ENCODE peak calls at places on chromosomes 16 and 17, in eight cellular contexts. K is A549; N is IMR-90; L is uterus; X is thoracic aorta; J is CD8-positive, alpha-beta T cell; Y is ovary; V is left lung. D is an unnamed sample. For H3K4me1, the result is how much of the 10 kb centered on the place peaks cover.

GRCh38 chr17:82613283-82614094 is 34.8 kb downstream of the WDR45B start:
- DNase-seq in K (no peak), N (no peak), L (no peak), X (no peak), J (no peak), Y (no peak), V (no peak), D (peak)

GRCh38 chr16:14427371-14427948 is 202.6 kb downstream of the PARN start:
- DNase-seq in K (peak), N (peak), L (no peak), X (no peak), J (no peak), Y (no peak), V (no peak), D (no peak)

GRCh38 chr16:81521141-81521626 is 76.6 kb downstream of the CMIP start:
- DNase-seq in K (no peak), N (no peak), L (no peak), X (no peak), J (peak), Y (no peak), V (no peak), D (peak)

GRCh38 chr16:68272501-68273209 is 8.3 kb downstream of the SLC7A6 start:
- DNase-seq in K (no peak), N (no peak), L (no peak), X (no peak), J (peak), Y (no peak), V (no peak), D (peak)

GRCh38 chr16:64981568-64982281 is 140.1 kb downstream of the CDH11 start:
- DNase-seq in K (no peak), N (no peak), L (no peak), X (no peak), J (no peak), Y (peak), V (no peak), D (no peak)

GRCh38 chr17:44363613-44364159 is at the start of gene FAM171A2:
- DNase-seq in K (peak), N (peak), L (peak), X (no peak), J (peak), Y (peak), V (no peak), D (peak)

GRCh38 chr17:56908061-56908542 is 5.7 kb downstream of the TRIM25 start:
- DNase-seq in K (peak), N (no peak), L (no peak), X (no peak), J (peak), Y (no peak), V (peak), D (peak)

GRCh38 chr17:28252436-28252835 is 66.6 kb upstream of the TMEM97 start:
- DNase-seq in K (no peak), N (peak), L (no peak), X (no peak), J (no peak), Y (no peak), V (no peak), D (no peak)

GRCh38 chr17:5557485-5557884 is 26.8 kb downstream of the NLRP1 start:
- DNase-seq in K (no peak), N (peak), L (no peak), X (no peak), J (no peak), Y (no peak), V (no peak), D (no peak)

GRCh38 chr16:10088380-10088793 is 93.8 kb downstream of the GRIN2A start:
- DNase-seq in K (no peak), N (no peak), L (peak), X (no peak), J (no peak), Y (no peak), V (no peak), D (no peak)

GRCh38 chr17:614637-615546 is 99.7 kb downstream of the VPS53 start:
- DNase-seq in K (no peak), N (peak), L (no peak), X (no peak), J (no peak), Y (no peak), V (no peak), D (no peak)

GRCh38 chr17:78862073-78863023 is 21.7 kb upstream of the USP36 start:
- DNase-seq in K (peak), N (peak), L (peak), X (peak), J (no peak), Y (peak), V (peak), D (peak)

GRCh38 chr17:70137451-70138230 is 31.7 kb upstream of the KCNJ2 start:
- DNase-seq in K (peak), N (peak), L (peak), X (peak), J (no peak), Y (peak), V (peak), D (no peak)

GRCh38 chr16:54521327-54521726 is 234.7 kb upstream of the IRX3 start:
- DNase-seq in K (no peak), N (no peak), L (no peak), X (no peak), J (no peak), Y (no peak), V (no peak), D (no peak)

GRCh38 chr17:65627892-65628622 is 66.6 kb upstream of the AXIN2 start:
- DNase-seq in K (peak), N (peak), L (peak), X (peak), J (no peak), Y (peak), V (no peak), D (no peak)

GRCh38 chr16:85569039-85569614 is 44.0 kb upstream of the GSE1 start:
- DNase-seq in K (no peak), N (no peak), L (no peak), X (no peak), J (no peak), Y (no peak), V (no peak), D (no peak)
- H3K27ac ChIP-seq in K (no peak), N (no peak), L (no peak), X (no peak), J (peak), Y (no peak), V (peak), D (peak)

DNA sequence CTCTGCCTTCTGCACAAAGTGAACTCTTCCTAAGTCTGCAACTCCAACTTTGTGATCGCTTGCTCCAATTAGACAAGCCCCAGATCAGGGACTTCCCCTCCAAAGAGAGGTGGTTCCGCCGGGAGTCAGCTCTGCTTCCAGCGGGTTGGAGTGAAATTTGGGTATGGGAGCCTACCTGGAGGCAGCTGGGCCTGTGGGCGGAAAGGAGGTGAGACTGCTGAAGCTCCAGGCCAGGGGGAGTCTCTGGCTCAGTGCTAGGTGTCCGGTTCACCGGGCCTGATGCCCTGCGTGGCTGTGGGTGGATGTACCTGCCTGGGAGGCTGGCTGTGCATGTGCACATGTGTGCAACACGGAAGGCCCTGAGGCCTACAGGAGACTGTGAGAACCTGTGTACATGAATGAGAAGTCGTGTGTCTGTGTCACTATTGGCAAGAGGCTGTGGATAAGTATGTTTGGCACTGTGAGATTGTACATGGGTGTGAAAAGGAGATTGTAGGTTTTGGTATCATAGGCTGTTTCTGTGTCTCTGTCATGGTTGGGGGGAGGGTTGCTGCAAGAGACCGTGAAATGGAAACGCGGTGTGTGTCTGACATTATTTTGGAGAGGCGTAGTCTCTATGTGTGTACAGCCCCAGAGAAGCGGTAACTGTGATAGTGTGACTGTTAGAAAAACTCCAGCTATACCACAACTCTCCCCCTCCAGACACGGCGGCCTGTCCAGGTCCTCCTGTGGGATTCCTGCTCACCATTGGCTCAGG is 4.2 kb downstream of the LHX1 start:
- DNase-seq in K (no peak), N (no peak), L (no peak), X (no peak), J (no peak), Y (no peak), V (no peak), D (no peak)
- H3K4me1 ChIP-seq in K (under half), N (under half), L (under half), X (under half), J (half or more), Y (under half), V (under half), D (under half)

GRCh38 chr16:20821682-20822081 is 15.4 kb downstream of the REXO5 start:
- DNase-seq in K (no peak), N (no peak), L (no peak), X (no peak), J (no peak), Y (no peak), V (no peak), D (no peak)
- H3K4me3 ChIP-seq in K (no peak), N (no peak), L (no peak), X (no peak), J (no peak), Y (no peak), V (no peak), D (no peak)

GRCh38 chr17:2240541-2240940 is 63.0 kb downstream of the SMG6 start:
- DNase-seq in K (no peak), N (no peak), L (no peak), X (no peak), J (no peak), Y (no peak), V (no peak), D (no peak)
- H3K27ac ChIP-seq in K (no peak), N (peak), L (peak), X (peak), J (no peak), Y (no peak), V (peak), D (peak)

GRCh38 chr17:80649200-80649644 is 104.6 kb downstream of the RPTOR start:
- DNase-seq in K (no peak), N (no peak), L (no peak), X (no peak), J (no peak), Y (no peak), V (no peak), D (no peak)

GRCh38 chr17:80650339-80650672 is 105.7 kb downstream of the RPTOR start:
- DNase-seq in K (no peak), N (no peak), L (no peak), X (no peak), J (no peak), Y (no peak), V (no peak), D (no peak)

GRCh38 chr17:80652751-80653330 is 108.2 kb downstream of the RPTOR start:
- DNase-seq in K (no peak), N (peak), L (no peak), X (no peak), J (no peak), Y (no peak), V (no peak), D (no peak)

GRCh38 chr17:80649672-80650338 is 105.2 kb downstream of the RPTOR start:
- DNase-seq in K (peak), N (peak), L (peak), X (peak), J (peak), Y (peak), V (peak), D (peak)

DNA sequence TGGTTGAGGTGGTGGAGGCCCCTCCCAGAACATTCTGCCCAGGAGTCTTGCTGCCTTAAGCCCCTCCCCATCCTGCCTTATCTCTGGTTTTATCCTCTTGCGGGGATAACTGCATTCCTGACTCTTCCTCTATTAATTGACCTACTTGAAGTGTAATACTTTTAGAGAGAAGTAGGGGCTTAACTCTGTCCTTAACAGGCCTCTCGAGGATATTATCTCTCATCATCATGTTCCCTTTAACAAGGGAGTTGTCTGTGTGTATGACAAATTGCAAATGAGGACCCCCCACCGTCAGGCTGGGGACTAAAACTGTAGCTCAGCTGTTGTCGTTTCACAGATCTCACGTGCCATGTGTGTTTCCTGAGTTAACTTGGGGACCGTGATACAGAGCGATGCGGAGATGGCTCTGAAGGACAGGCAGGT is 106.1 kb downstream of the RPTOR start:
- DNase-seq in K (no peak), N (no peak), L (no peak), X (no peak), J (no peak), Y (no peak), V (no peak), D (no peak)
- H3K4me1 ChIP-seq in K (under half), N (under half), L (under half), X (under half), J (under half), Y (under half), V (under half), D (under half)

DNA sequence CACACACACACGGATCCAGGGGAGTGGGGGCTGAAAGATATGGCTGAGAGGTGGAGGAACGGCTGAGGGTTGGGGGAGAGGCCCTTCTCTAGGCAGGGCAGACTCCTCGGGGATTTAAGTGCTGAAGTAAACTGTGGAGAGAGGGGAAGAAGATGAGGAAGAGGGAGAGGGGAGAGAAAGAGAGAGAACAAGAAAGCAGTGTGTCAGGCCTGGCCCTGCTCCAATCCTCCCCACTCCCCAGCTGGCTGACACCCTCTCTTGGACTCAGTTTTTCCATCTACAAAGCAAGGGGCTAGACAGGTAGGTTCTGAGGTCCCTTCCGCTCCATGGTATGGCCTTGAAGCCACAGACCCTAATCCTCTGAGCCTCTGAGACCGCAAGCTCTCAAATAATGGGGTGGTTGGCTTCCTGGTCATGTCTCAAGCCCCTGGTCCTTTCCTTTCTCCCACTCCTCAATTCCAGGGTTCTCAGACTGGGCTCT is 2.0 kb downstream of the VAMP2 start:
- DNase-seq in K (no peak), N (no peak), L (no peak), X (no peak), J (no peak), Y (no peak), V (no peak), D (peak)
- H3K4me3 ChIP-seq in K (no peak), N (no peak), L (no peak), X (peak), J (peak), Y (no peak), V (no peak), D (no peak)

GRCh38 chr16:50705436-50706110 is 12.2 kb downstream of the NOD2 start:
- DNase-seq in K (no peak), N (no peak), L (no peak), X (no peak), J (no peak), Y (no peak), V (no peak), D (no peak)
- H3K27ac ChIP-seq in K (no peak), N (no peak), L (no peak), X (no peak), J (no peak), Y (no peak), V (no peak), D (no peak)

GRCh38 chr17:15885770-15886169 is 59.2 kb upstream of the ADORA2B start:
- DNase-seq in K (no peak), N (peak), L (no peak), X (no peak), J (no peak), Y (no peak), V (no peak), D (no peak)

GRCh38 chr17:15882058-15882720 is 62.7 kb upstream of the ADORA2B start:
- DNase-seq in K (no peak), N (no peak), L (no peak), X (no peak), J (no peak), Y (no peak), V (no peak), D (no peak)

GRCh38 chr17:15884731-15885130 is 60.2 kb upstream of the ADORA2B start:
- DNase-seq in K (no peak), N (peak), L (no peak), X (no peak), J (no peak), Y (no peak), V (no peak), D (no peak)

GRCh38 chr17:15883617-15884111 is 61.3 kb upstream of the ADORA2B start:
- DNase-seq in K (peak), N (peak), L (no peak), X (no peak), J (no peak), Y (no peak), V (no peak), D (no peak)

GRCh38 chr17:15882777-15883176 is 62.2 kb upstream of the ADORA2B start:
- DNase-seq in K (no peak), N (no peak), L (no peak), X (no peak), J (no peak), Y (no peak), V (no peak), D (no peak)
- H3K4me1 ChIP-seq in K (under half), N (under half), L (under half), X (under half), J (under half), Y (under half), V (under half), D (under half)

GRCh38 chr17:67401598-67402504 is 24.8 kb downstream of the PITPNC1 start:
- DNase-seq in K (no peak), N (no peak), L (no peak), X (no peak), J (no peak), Y (no peak), V (no peak), D (no peak)
- H3K4me3 ChIP-seq in K (no peak), N (no peak), L (no peak), X (no peak), J (no peak), Y (no peak), V (no peak), D (no peak)

D was measured in lower lobe of right lung.